ENCODE peak calls at places on chromosomes 2 and 18, in ten cellular contexts. T is GM12891; D is activated CD4-positive, alpha-beta T cell treated with anti-CD3 and anti-CD28 coated beads for 48 hours; V is EL; Y is aorta; N is left colon; U is stimulated activated CD4-positive, alpha-beta T cell treated with anti-CD3 and anti-CD28 coated beads, Interleukin-12 subunit alpha, Interleukin-12 subunit beta, amount 100 ng/mL, for 4 hours; I is kidney tubule cell; B is OCI-LY7; F is H4. M is an unnamed sample.

GRCh38 chr2:67048314-67048713 is 348.8 kb upstream of the ETAA1 start:
- DNase-seq in I (no peak), V (no peak), U (no peak), Y (no peak), B (peak), F (no peak), N (no peak), T (no peak), D (no peak), M (no peak)

GRCh38 chr2:156083707-156084494 is 248.6 kb downstream of the NR4A2 start:
- DNase-seq in T (no peak), N (peak), U (no peak), Y (no peak), V (no peak), B (no peak), F (peak), I (peak), D (no peak), M (no peak)

GRCh38 chr18:74497308-74497640 is 1.1 kb downstream of the CNDP2 start:
- DNase-seq in F (no peak), V (no peak), T (no peak), Y (no peak), I (peak), B (peak), D (peak), U (no peak), N (peak), M (no peak)

GRCh38 chr2:239682518-239682917 is 281.7 kb upstream of the HDAC4 start:
- DNase-seq in B (no peak), T (no peak), N (no peak), D (no peak), V (no peak), I (no peak), F (no peak), U (no peak), Y (no peak), M (no peak)

GRCh38 chr2:80530442-80531064 is 226.0 kb upstream of the LRRTM1 start:
- DNase-seq in Y (no peak), V (no peak), N (no peak), F (no peak), D (no peak), T (no peak), B (peak), I (no peak), U (no peak), M (no peak)

GRCh38 chr2:186683341-186683740 is 10.5 kb upstream of the FAM171B start:
- DNase-seq in F (no peak), Y (no peak), U (no peak), T (no peak), D (no peak), I (no peak), V (no peak), N (no peak), B (no peak), M (no peak)

GRCh38 chr2:136118819-136119716 is 1.1 kb upstream of the CXCR4 start:
- DNase-seq in B (peak), Y (peak), F (no peak), V (no peak), T (no peak), I (no peak), N (peak), U (peak), D (peak), M (no peak)

GRCh38 chr2:45173513-45173912 is 164.3 kb upstream of the SIX2 start:
- DNase-seq in Y (peak), T (no peak), D (no peak), U (no peak), I (peak), N (no peak), F (peak), B (no peak), V (peak), M (peak)

GRCh38 chr2:51706220-51706619 is 674.3 kb upstream of the NRXN1 start:
- DNase-seq in N (no peak), U (no peak), T (no peak), I (no peak), B (no peak), V (no peak), D (no peak), F (no peak), Y (no peak), M (no peak)

GRCh38 chr2:172672999-172673726 is 62.5 kb upstream of the RAPGEF4 start:
- DNase-seq in D (no peak), N (peak), U (no peak), I (peak), T (no peak), V (peak), B (no peak), Y (no peak), F (no peak), M (no peak)

GRCh38 chr2:53234548-53234903 is 533.1 kb upstream of the CHAC2 start:
- DNase-seq in B (no peak), D (no peak), F (no peak), I (peak), Y (no peak), T (no peak), V (no peak), N (peak), U (no peak), M (no peak)

GRCh38 chr2:100041946-100042345 is 100.4 kb downstream of the AFF3 start:
- DNase-seq in T (no peak), V (no peak), U (no peak), Y (no peak), B (no peak), D (no peak), I (no peak), F (no peak), N (no peak), M (no peak)

GRCh38 chr2:234378440-234378839 is 118.4 kb downstream of the ARL4C start:
- DNase-seq in I (no peak), N (no peak), T (no peak), B (no peak), D (no peak), U (no peak), V (peak), Y (no peak), F (no peak), M (no peak)

GRCh38 chr2:144322379-144322778 is 197.5 kb downstream of the ZEB2 start:
- DNase-seq in U (no peak), V (peak), I (no peak), D (no peak), Y (no peak), F (no peak), T (no peak), N (no peak), B (no peak), M (no peak)

GRCh38 chr2:232885264-232885961 is 15.3 kb downstream of the SNORC start:
- DNase-seq in V (no peak), F (no peak), T (no peak), D (no peak), I (no peak), U (no peak), N (no peak), B (no peak), Y (no peak), M (no peak)

M was measured in amniotic stem cell.